ENCODE peak calls at places on chromosome 1, in ten cellular contexts. L is mesendoderm; O is left ventricle myocardium inferior; R is Panc1; Z is uterus; I is heart left ventricle; B is PC-3; W is colonic mucosa; P is CD8-positive, alpha-beta memory T cell; Y is lower lobe of right lung. E is an unnamed sample.

GRCh38 chr1:185008746-185009360 is 34.5 kb upstream of the NIBAN1 start:
- DNase-seq in L (no peak), O (no peak), R (no peak), Z (no peak), I (no peak), B (no peak), W (no peak), P (no peak), Y (no peak), E (no peak)

GRCh38 chr1:41695118-41695517 is 210.6 kb upstream of the EDN2 start:
- DNase-seq in L (no peak), O (peak; percentile 68), R (no peak), Z (no peak), I (peak; percentile 83), B (no peak), W (peak; percentile 28), P (no peak), Y (peak; percentile 71), E (no peak)

GRCh38 chr1:2980073-2980791 is 41.0 kb upstream of the ACTRT2 start:
- DNase-seq in L (no peak), O (peak; percentile 6), R (no peak), Z (no peak), I (no peak), B (no peak), W (no peak), P (no peak), Y (no peak), E (peak; percentile 22)

GRCh38 chr1:51519048-51519856 is at the start of gene EPS15:
- DNase-seq in L (peak; percentile 89), O (peak; percentile 90), R (no peak), Z (peak; percentile 89), I (peak; percentile 91), B (peak; percentile 80), W (peak; percentile 93), P (peak; percentile 78), Y (peak; percentile 93), E (peak; percentile 90)

GRCh38 chr1:208008534-208008933 is 97.6 kb upstream of the CD34 start:
- DNase-seq in L (no peak), O (no peak), R (no peak), Z (no peak), I (no peak), B (no peak), W (no peak), P (no peak), Y (no peak), E (peak; percentile 36)

GRCh38 chr1:93625582-93626327 is 55.9 kb downstream of the BCAR3 start:
- DNase-seq in L (peak; percentile 97), O (no peak), R (no peak), Z (no peak), I (peak; percentile 61), B (peak; percentile 60), W (no peak), P (no peak), Y (no peak), E (no peak)

GRCh38 chr1:233668146-233668724 is 54.3 kb downstream of the KCNK1 start:
- DNase-seq in L (no peak), O (no peak), R (no peak), Z (no peak), I (no peak), B (peak; percentile 35), W (no peak), P (no peak), Y (no peak), E (no peak)

GRCh38 chr1:24954631-24955030 is 24.6 kb upstream of the RUNX3 start:
- DNase-seq in L (no peak), O (no peak), R (no peak), Z (no peak), I (no peak), B (no peak), W (no peak), P (no peak), Y (no peak), E (no peak)

GRCh38 chr1:193685986-193686385 is 499.6 kb upstream of the B3GALT2 start:
- DNase-seq in L (no peak), O (no peak), R (no peak), Z (no peak), I (no peak), B (no peak), W (no peak), P (no peak), Y (no peak), E (no peak)

GRCh38 chr1:204477036-204477740 is 17.4 kb downstream of the PIK3C2B start:
- DNase-seq in L (no peak), O (no peak), R (no peak), Z (no peak), I (no peak), B (no peak), W (no peak), P (no peak), Y (no peak), E (no peak)

GRCh38 chr1:183635112-183635605 is 424 bp downstream of the ARPC5 start:
- DNase-seq in L (no peak), O (peak; percentile 48), R (no peak), Z (no peak), I (peak; percentile 56), B (no peak), W (peak; percentile 64), P (no peak), Y (peak; percentile 74), E (peak; percentile 49)

DNA sequence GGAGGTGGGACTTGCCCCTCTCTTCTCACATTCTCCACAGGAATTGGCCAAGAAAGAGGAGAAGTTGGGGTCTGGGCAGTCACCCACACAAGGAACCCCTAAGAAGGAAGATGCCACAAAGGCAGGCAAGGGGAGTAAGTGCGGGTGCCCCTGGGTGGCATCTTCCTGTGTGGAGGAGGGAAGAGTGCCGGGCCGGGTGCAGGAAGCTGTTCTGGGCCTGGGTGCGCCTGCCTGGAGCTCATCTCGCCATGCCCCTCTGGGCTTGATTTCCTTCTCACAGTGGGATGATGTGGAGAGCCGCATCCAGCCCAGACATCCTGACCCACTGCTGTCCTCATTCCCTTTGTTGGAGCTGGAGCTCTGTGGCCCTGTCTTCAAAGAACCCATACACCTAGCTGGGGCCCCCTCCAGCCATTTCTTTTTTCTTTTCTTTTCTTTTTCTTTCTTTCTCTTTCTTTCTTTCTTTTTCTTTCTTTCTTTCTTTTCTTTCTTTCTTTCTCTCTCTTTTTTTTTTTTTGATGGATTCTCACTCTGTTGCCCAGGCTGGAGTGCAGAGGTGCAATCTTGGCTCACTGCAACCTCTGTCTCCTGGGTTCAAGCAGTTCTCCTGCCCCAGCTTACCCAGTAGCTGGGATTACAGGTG is 9.3 kb downstream of the LRRC71 start:
- DNase-seq in L (no peak), O (no peak), R (no peak), Z (no peak), I (no peak), B (no peak), W (no peak), P (no peak), Y (no peak), E (no peak)
- H3K27me3 ChIP-seq in L (peaks cover 21% of the 10 kb centered on the region), O (peaks cover 49% of the 10 kb centered on the region), R (no peaks in the 10 kb centered on the region), Z (no peaks in the 10 kb centered on the region), I (peaks cover 13% of the 10 kb centered on the region), B (no peaks in the 10 kb centered on the region), W (peaks cover 26% of the 10 kb centered on the region), P (peaks cover 27% of the 10 kb centered on the region), Y (peaks cover 29% of the 10 kb centered on the region), E (peaks cover 16% of the 10 kb centered on the region)

GRCh38 chr1:914891-915280 is 8.8 kb upstream of the SAMD11 start:
- DNase-seq in L (no peak), O (no peak), R (no peak), Z (no peak), I (peak; percentile 6), B (no peak), W (no peak), P (no peak), Y (no peak), E (no peak)

GRCh38 chr1:915295-916172 is 8.2 kb upstream of the SAMD11 start:
- DNase-seq in L (no peak), O (peak; percentile 10), R (no peak), Z (peak; percentile 14), I (peak; percentile 18), B (no peak), W (no peak), P (no peak), Y (peak; percentile 30), E (peak; percentile 9)

GRCh38 chr1:917076-917459 is 6.7 kb upstream of the SAMD11 start:
- DNase-seq in L (no peak), O (peak; percentile 13), R (no peak), Z (no peak), I (peak; percentile 10), B (no peak), W (no peak), P (no peak), Y (no peak), E (no peak)

GRCh38 chr1:917466-918091 is 6.1 kb upstream of the SAMD11 start:
- DNase-seq in L (no peak), O (no peak), R (no peak), Z (peak; percentile 17), I (peak; percentile 18), B (no peak), W (no peak), P (no peak), Y (no peak), E (peak; percentile 39)

DNA sequence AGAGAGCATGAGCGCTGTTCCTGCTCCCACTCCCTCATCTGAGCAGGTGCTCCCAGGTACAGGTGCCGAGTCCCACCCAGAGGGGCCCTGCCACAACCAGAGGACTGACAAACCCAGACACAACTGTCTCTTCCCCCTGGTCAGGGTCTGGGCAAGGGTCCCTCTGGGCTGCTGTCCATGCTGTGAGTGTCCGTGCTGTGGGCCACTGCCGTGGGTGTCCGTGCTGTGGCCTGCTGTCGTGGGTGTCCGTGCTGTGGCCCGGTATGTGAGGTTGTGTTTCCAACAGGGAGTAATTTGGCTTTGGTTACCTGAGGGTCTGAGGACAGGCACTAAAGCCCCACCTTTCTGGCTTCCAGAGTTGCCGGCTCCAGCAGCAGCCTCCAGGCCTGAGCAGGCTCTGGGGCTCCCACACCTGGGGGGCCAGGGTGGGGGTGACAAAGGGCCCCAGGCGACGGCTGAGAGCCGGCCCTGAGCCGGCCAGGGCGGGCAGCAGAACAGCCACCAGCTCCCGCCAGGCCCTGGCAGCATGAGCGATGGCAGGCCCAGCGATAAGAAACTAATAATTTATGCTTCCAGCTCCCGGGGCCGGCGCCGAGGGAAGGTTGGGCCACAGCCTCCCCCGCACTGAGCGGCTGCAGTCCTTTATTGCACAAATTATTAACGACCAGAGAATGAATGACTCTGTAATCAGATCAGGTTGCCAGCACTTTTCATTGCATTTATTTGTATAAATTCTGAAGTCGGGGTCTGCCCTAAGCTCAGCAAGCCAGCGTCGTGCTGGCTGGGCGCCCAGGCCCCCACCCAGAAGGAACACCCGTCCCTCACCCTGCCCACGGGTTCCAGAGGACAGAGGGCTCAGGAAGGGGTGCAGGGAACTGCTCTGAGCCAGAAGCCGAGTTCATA is 7.3 kb upstream of the SAMD11 start:
- DNase-seq in L (no peak), O (peak; percentile 19), R (no peak), Z (peak; percentile 73), I (peak; percentile 21), B (no peak), W (no peak), P (no peak), Y (peak; percentile 31), E (peak; percentile 17)
- H3K27me3 ChIP-seq in L (no peaks in the 10 kb centered on the region), O (peaks cover 100% of the 10 kb centered on the region), R (no peaks in the 10 kb centered on the region), Z (no peaks in the 10 kb centered on the region), I (peaks cover 29% of the 10 kb centered on the region), B (peaks cover 60% of the 10 kb centered on the region), W (peaks cover 63% of the 10 kb centered on the region), P (peaks cover 17% of the 10 kb centered on the region), Y (peaks cover 99% of the 10 kb centered on the region), E (peaks cover 79% of the 10 kb centered on the region)

GRCh38 chr1:13517193-13517812 is 3.5 kb upstream of the LRRC38 start:
- DNase-seq in L (peak; percentile 80), O (no peak), R (no peak), Z (no peak), I (no peak), B (peak; percentile 43), W (peak; percentile 20), P (no peak), Y (no peak), E (peak; percentile 71)
- H3K27me3 ChIP-seq in L (peaks cover 8% of the 10 kb centered on the region), O (peaks cover 57% of the 10 kb centered on the region), R (no peaks in the 10 kb centered on the region), Z (no peaks in the 10 kb centered on the region), I (no peaks in the 10 kb centered on the region), B (peaks cover 56% of the 10 kb centered on the region), W (peaks cover 10% of the 10 kb centered on the region), P (no peaks in the 10 kb centered on the region), Y (peaks cover 40% of the 10 kb centered on the region), E (no peaks in the 10 kb centered on the region)

GRCh38 chr1:228042508-228042907 is 35.7 kb downstream of the WNT3A start:
- DNase-seq in L (no peak), O (no peak), R (no peak), Z (no peak), I (no peak), B (no peak), W (no peak), P (no peak), Y (no peak), E (no peak)
- H3K27me3 ChIP-seq in L (peaks cover 2% of the 10 kb centered on the region), O (peaks cover 57% of the 10 kb centered on the region), R (no peaks in the 10 kb centered on the region), Z (no peaks in the 10 kb centered on the region), I (peaks cover 6% of the 10 kb centered on the region), B (peaks cover 4% of the 10 kb centered on the region), W (peaks cover 20% of the 10 kb centered on the region), P (peaks cover 16% of the 10 kb centered on the region), Y (peaks cover 21% of the 10 kb centered on the region), E (no peaks in the 10 kb centered on the region)

E was measured in psoas muscle.